ENCODE peak calls at places on chromosome 13, in five cellular contexts. G is IMR-90; H is SK-MEL-5; Q is small intestine; K is stimulated activated CD4-positive, alpha-beta T cell treated with anti-CD3 and anti-CD28 coated beads, Interleukin-15, amount 100 ng/mL, for 1 hour. F is an unnamed sample.

GRCh38 chr13:42170029-42170428 is 101.9 kb upstream of the AKAP11 start:
- DNase-seq in H (no peak), Q (no peak), G (no peak), K (no peak), F (no peak)

GRCh38 chr13:98343461-98343860 is 166.4 kb upstream of the RNF113B start:
- DNase-seq in K (no peak), G (no peak), Q (no peak), H (no peak), F (no peak)

GRCh38 chr13:51935326-51936171 is 73.8 kb downstream of the CCDC70 start:
- DNase-seq in K (no peak), H (peak; percentile 46), Q (peak; percentile 52), G (no peak), F (peak; percentile 29)

GRCh38 chr13:48505597-48506091 is 27.2 kb downstream of the RCBTB2 start:
- DNase-seq in H (no peak), K (no peak), Q (peak; percentile 48), G (peak; percentile 71), F (peak; percentile 97)

GRCh38 chr13:49292742-49293498 is 45.2 kb downstream of the CDADC1 start:
- DNase-seq in K (no peak), Q (no peak), H (peak; percentile 55), G (peak; percentile 96), F (peak; percentile 40)

GRCh38 chr13:34675626-34676025 is 266.4 kb upstream of the NBEA start:
- DNase-seq in Q (no peak), H (no peak), K (no peak), G (no peak), F (peak; percentile 85)

GRCh38 chr13:114038211-114038613 is 64.3 kb upstream of the C13orf46 start:
- DNase-seq in Q (no peak), H (no peak), G (no peak), K (no peak), F (no peak)

GRCh38 chr13:29140277-29140676 is 320.1 kb downstream of the MTUS2 start:
- DNase-seq in K (no peak), G (no peak), Q (no peak), H (no peak), F (peak; percentile 78)

GRCh38 chr13:98937911-98938381 is 39.9 kb downstream of the DOCK9 start:
- DNase-seq in K (no peak), H (no peak), Q (no peak), G (peak; percentile 12), F (no peak)